ENCODE peak calls at places on chromosomes 5 and 9, in nine cellular contexts. One of them, this sample, is unnamed.

GRCh38 chr9:79570449-79571308 is 1.1 kb upstream of the TLE4 start:
- DNase-seq in transverse colon: peak
- DNase-seq in adrenal gland: peak
- DNase-seq in uterus: peak
- DNase-seq in heart left ventricle: peak
- DNase-seq in IMR-90: peak
- DNase-seq in HCT116: no peak
- DNase-seq in esophagus squamous epithelium: peak
- DNase-seq in Peyer's patch: peak
- DNase-seq in this sample: peak

GRCh38 chr9:96317335-96317980 is 15.5 kb upstream of the HSD17B3 start:
- DNase-seq in transverse colon: peak
- DNase-seq in adrenal gland: peak
- DNase-seq in uterus: peak
- DNase-seq in heart left ventricle: no peak
- DNase-seq in IMR-90: peak
- DNase-seq in HCT116: peak
- DNase-seq in esophagus squamous epithelium: no peak
- DNase-seq in Peyer's patch: peak
- DNase-seq in this sample: peak

GRCh38 chr5:36637516-36637915 is 31.1 kb downstream of the SLC1A3 start:
- DNase-seq in transverse colon: no peak
- DNase-seq in adrenal gland: no peak
- DNase-seq in uterus: no peak
- DNase-seq in heart left ventricle: no peak
- DNase-seq in IMR-90: no peak
- DNase-seq in HCT116: no peak
- DNase-seq in esophagus squamous epithelium: no peak
- DNase-seq in Peyer's patch: no peak
- DNase-seq in this sample: no peak

GRCh38 chr5:28927559-28928326 is 1889.4 kb upstream of the CDH9 start:
- DNase-seq in transverse colon: no peak
- DNase-seq in adrenal gland: no peak
- DNase-seq in uterus: no peak
- DNase-seq in heart left ventricle: no peak
- DNase-seq in IMR-90: no peak
- DNase-seq in HCT116: no peak
- DNase-seq in esophagus squamous epithelium: no peak
- DNase-seq in Peyer's patch: no peak
- DNase-seq in this sample: no peak

GRCh38 chr5:54601832-54602231 is 84.3 kb downstream of the SNX18 start:
- DNase-seq in transverse colon: no peak
- DNase-seq in adrenal gland: no peak
- DNase-seq in uterus: no peak
- DNase-seq in heart left ventricle: no peak
- DNase-seq in IMR-90: no peak
- DNase-seq in HCT116: no peak
- DNase-seq in esophagus squamous epithelium: no peak
- DNase-seq in Peyer's patch: no peak
- DNase-seq in this sample: no peak

GRCh38 chr5:174794941-174795672 is 70.7 kb downstream of the MSX2 start:
- DNase-seq in transverse colon: no peak
- DNase-seq in adrenal gland: no peak
- DNase-seq in uterus: no peak
- DNase-seq in heart left ventricle: no peak
- DNase-seq in IMR-90: no peak
- DNase-seq in HCT116: no peak
- DNase-seq in esophagus squamous epithelium: no peak
- DNase-seq in Peyer's patch: no peak
- DNase-seq in this sample: no peak

GRCh38 chr9:120110520-120110919 is 469.4 kb downstream of the CDK5RAP2 start:
- DNase-seq in transverse colon: no peak
- DNase-seq in adrenal gland: peak
- DNase-seq in uterus: no peak
- DNase-seq in heart left ventricle: no peak
- DNase-seq in IMR-90: no peak
- DNase-seq in HCT116: no peak
- DNase-seq in esophagus squamous epithelium: no peak
- DNase-seq in Peyer's patch: no peak
- DNase-seq in this sample: no peak

GRCh38 chr5:177194278-177194677 is 60.7 kb downstream of the NSD1 start:
- DNase-seq in transverse colon: no peak
- DNase-seq in adrenal gland: peak
- DNase-seq in uterus: peak
- DNase-seq in heart left ventricle: no peak
- DNase-seq in IMR-90: peak
- DNase-seq in HCT116: peak
- DNase-seq in esophagus squamous epithelium: no peak
- DNase-seq in Peyer's patch: no peak
- DNase-seq in this sample: no peak

GRCh38 chr5:69519285-69519684 is 26.7 kb downstream of the OCLN start:
- DNase-seq in transverse colon: no peak
- DNase-seq in adrenal gland: no peak
- DNase-seq in uterus: no peak
- DNase-seq in heart left ventricle: no peak
- DNase-seq in IMR-90: no peak
- DNase-seq in HCT116: no peak
- DNase-seq in esophagus squamous epithelium: no peak
- DNase-seq in Peyer's patch: no peak
- DNase-seq in this sample: no peak

GRCh38 chr5:91384671-91385430 is 1.7 kb upstream of the ARRDC3 start:
- DNase-seq in transverse colon: peak
- DNase-seq in adrenal gland: no peak
- DNase-seq in uterus: peak
- DNase-seq in heart left ventricle: no peak
- DNase-seq in IMR-90: peak
- DNase-seq in HCT116: peak
- DNase-seq in esophagus squamous epithelium: no peak
- DNase-seq in Peyer's patch: peak
- DNase-seq in this sample: peak

GRCh38 chr5:120134944-120135343 is 329.2 kb upstream of the PRR16 start:
- DNase-seq in transverse colon: no peak
- DNase-seq in adrenal gland: no peak
- DNase-seq in uterus: no peak
- DNase-seq in heart left ventricle: no peak
- DNase-seq in IMR-90: peak
- DNase-seq in HCT116: no peak
- DNase-seq in esophagus squamous epithelium: no peak
- DNase-seq in Peyer's patch: no peak
- DNase-seq in this sample: no peak

GRCh38 chr9:22623236-22623635 is 176.6 kb downstream of the DMRTA1 start:
- DNase-seq in transverse colon: no peak
- DNase-seq in adrenal gland: no peak
- DNase-seq in uterus: no peak
- DNase-seq in heart left ventricle: no peak
- DNase-seq in IMR-90: no peak
- DNase-seq in HCT116: no peak
- DNase-seq in esophagus squamous epithelium: no peak
- DNase-seq in Peyer's patch: no peak
- DNase-seq in this sample: no peak

GRCh38 chr9:78441822-78442431 is 145.0 kb downstream of the PSAT1 start:
- DNase-seq in transverse colon: no peak
- DNase-seq in adrenal gland: no peak
- DNase-seq in uterus: no peak
- DNase-seq in heart left ventricle: no peak
- DNase-seq in IMR-90: no peak
- DNase-seq in HCT116: no peak
- DNase-seq in esophagus squamous epithelium: no peak
- DNase-seq in Peyer's patch: no peak
- DNase-seq in this sample: no peak

GRCh38 chr5:74310386-74310785 is 330.1 kb downstream of the ENC1 start:
- DNase-seq in transverse colon: no peak
- DNase-seq in adrenal gland: no peak
- DNase-seq in uterus: no peak
- DNase-seq in heart left ventricle: no peak
- DNase-seq in IMR-90: peak
- DNase-seq in HCT116: no peak
- DNase-seq in esophagus squamous epithelium: no peak
- DNase-seq in Peyer's patch: no peak
- DNase-seq in this sample: no peak

GRCh38 chr5:5523066-5523505 is 100.6 kb downstream of the ICE1 start:
- DNase-seq in transverse colon: no peak
- DNase-seq in adrenal gland: no peak
- DNase-seq in uterus: no peak
- DNase-seq in heart left ventricle: no peak
- DNase-seq in IMR-90: peak
- DNase-seq in HCT116: peak
- DNase-seq in esophagus squamous epithelium: no peak
- DNase-seq in Peyer's patch: no peak
- DNase-seq in this sample: no peak

GRCh38 chr5:181203842-181204560 is 995 bp downstream of the TRIM7 start:
- DNase-seq in transverse colon: no peak
- DNase-seq in adrenal gland: peak
- DNase-seq in uterus: no peak
- DNase-seq in heart left ventricle: no peak
- DNase-seq in IMR-90: no peak
- DNase-seq in HCT116: no peak
- DNase-seq in esophagus squamous epithelium: no peak
- DNase-seq in Peyer's patch: peak
- DNase-seq in this sample: no peak

GRCh38 chr9:107696302-107696701 is 206.7 kb upstream of the KLF4 start:
- DNase-seq in transverse colon: no peak
- DNase-seq in adrenal gland: no peak
- DNase-seq in uterus: no peak
- DNase-seq in heart left ventricle: no peak
- DNase-seq in IMR-90: no peak
- DNase-seq in HCT116: no peak
- DNase-seq in esophagus squamous epithelium: no peak
- DNase-seq in Peyer's patch: no peak
- DNase-seq in this sample: no peak

GRCh38 chr5:172881691-172882370 is 47.8 kb downstream of the ERGIC1 start:
- DNase-seq in transverse colon: no peak
- DNase-seq in adrenal gland: peak
- DNase-seq in uterus: no peak
- DNase-seq in heart left ventricle: no peak
- DNase-seq in IMR-90: peak
- DNase-seq in HCT116: peak
- DNase-seq in esophagus squamous epithelium: no peak
- DNase-seq in Peyer's patch: no peak
- DNase-seq in this sample: no peak

GRCh38 chr9:130692365-130692764 is 1.2 kb upstream of the EXOSC2 start:
- DNase-seq in transverse colon: no peak
- DNase-seq in adrenal gland: peak
- DNase-seq in uterus: no peak
- DNase-seq in heart left ventricle: no peak
- DNase-seq in IMR-90: no peak
- DNase-seq in HCT116: no peak
- DNase-seq in esophagus squamous epithelium: no peak
- DNase-seq in Peyer's patch: no peak
- DNase-seq in this sample: peak

GRCh38 chr9:130687615-130688014 is 6.0 kb upstream of the EXOSC2 start:
- DNase-seq in transverse colon: no peak
- DNase-seq in adrenal gland: no peak
- DNase-seq in uterus: no peak
- DNase-seq in heart left ventricle: no peak
- DNase-seq in IMR-90: no peak
- DNase-seq in HCT116: no peak
- DNase-seq in esophagus squamous epithelium: no peak
- DNase-seq in Peyer's patch: no peak
- DNase-seq in this sample: no peak

GRCh38 chr9:130689572-130689936 is 4.0 kb upstream of the EXOSC2 start:
- DNase-seq in transverse colon: no peak
- DNase-seq in adrenal gland: no peak
- DNase-seq in uterus: no peak
- DNase-seq in heart left ventricle: no peak
- DNase-seq in IMR-90: no peak
- DNase-seq in HCT116: no peak
- DNase-seq in esophagus squamous epithelium: no peak
- DNase-seq in Peyer's patch: no peak
- DNase-seq in this sample: no peak

GRCh38 chr9:130688070-130688469 is 5.5 kb upstream of the EXOSC2 start:
- DNase-seq in transverse colon: no peak
- DNase-seq in adrenal gland: no peak
- DNase-seq in uterus: no peak
- DNase-seq in heart left ventricle: no peak
- DNase-seq in IMR-90: no peak
- DNase-seq in HCT116: no peak
- DNase-seq in esophagus squamous epithelium: no peak
- DNase-seq in Peyer's patch: no peak
- DNase-seq in this sample: no peak

GRCh38 chr9:130689937-130690700 is 3.5 kb upstream of the EXOSC2 start:
- DNase-seq in transverse colon: peak
- DNase-seq in adrenal gland: peak
- DNase-seq in uterus: peak
- DNase-seq in heart left ventricle: no peak
- DNase-seq in IMR-90: peak
- DNase-seq in HCT116: peak
- DNase-seq in esophagus squamous epithelium: no peak
- DNase-seq in Peyer's patch: peak
- DNase-seq in this sample: peak
- H3K4me3 ChIP-seq in transverse colon: no peak
- H3K4me3 ChIP-seq in adrenal gland: no peak
- H3K4me3 ChIP-seq in uterus: peak
- H3K4me3 ChIP-seq in heart left ventricle: no peak
- H3K4me3 ChIP-seq in IMR-90: peak
- H3K4me3 ChIP-seq in HCT116: peak
- H3K4me3 ChIP-seq in esophagus squamous epithelium: peak
- H3K4me3 ChIP-seq in Peyer's patch: peak
- H3K4me3 ChIP-seq in this sample: peak

GRCh38 chr9:110198357-110198756 is 9.6 kb downstream of the C9orf152 start:
- DNase-seq in transverse colon: no peak
- DNase-seq in adrenal gland: peak
- DNase-seq in uterus: no peak
- DNase-seq in heart left ventricle: no peak
- DNase-seq in IMR-90: no peak
- DNase-seq in HCT116: no peak
- DNase-seq in esophagus squamous epithelium: no peak
- DNase-seq in Peyer's patch: no peak
- DNase-seq in this sample: no peak
- TF ChIP-seq POLR2A in transverse colon: no peak
- TF ChIP-seq POLR2A in adrenal gland: no peak
- TF ChIP-seq POLR2A in uterus: no peak
- TF ChIP-seq POLR2A in heart left ventricle: no peak
- TF ChIP-seq POLR2A in IMR-90: no peak
- TF ChIP-seq POLR2A in HCT116: no peak
- TF ChIP-seq POLR2A in esophagus squamous epithelium: no peak
- TF ChIP-seq POLR2A in Peyer's patch: no peak
- TF ChIP-seq POLR2A in this sample: no peak

GRCh38 chr9:16728128-16728505 is 142.4 kb downstream of the BNC2 start:
- DNase-seq in transverse colon: no peak
- DNase-seq in adrenal gland: no peak
- DNase-seq in uterus: no peak
- DNase-seq in heart left ventricle: no peak
- DNase-seq in IMR-90: peak
- DNase-seq in HCT116: no peak
- DNase-seq in esophagus squamous epithelium: no peak
- DNase-seq in Peyer's patch: no peak
- DNase-seq in this sample: no peak
- H3K4me3 ChIP-seq in transverse colon: no peak
- H3K4me3 ChIP-seq in adrenal gland: no peak
- H3K4me3 ChIP-seq in uterus: peak
- H3K4me3 ChIP-seq in heart left ventricle: no peak
- H3K4me3 ChIP-seq in IMR-90: peak
- H3K4me3 ChIP-seq in HCT116: no peak
- H3K4me3 ChIP-seq in esophagus squamous epithelium: peak
- H3K4me3 ChIP-seq in Peyer's patch: no peak
- H3K4me3 ChIP-seq in this sample: no peak

DNA sequence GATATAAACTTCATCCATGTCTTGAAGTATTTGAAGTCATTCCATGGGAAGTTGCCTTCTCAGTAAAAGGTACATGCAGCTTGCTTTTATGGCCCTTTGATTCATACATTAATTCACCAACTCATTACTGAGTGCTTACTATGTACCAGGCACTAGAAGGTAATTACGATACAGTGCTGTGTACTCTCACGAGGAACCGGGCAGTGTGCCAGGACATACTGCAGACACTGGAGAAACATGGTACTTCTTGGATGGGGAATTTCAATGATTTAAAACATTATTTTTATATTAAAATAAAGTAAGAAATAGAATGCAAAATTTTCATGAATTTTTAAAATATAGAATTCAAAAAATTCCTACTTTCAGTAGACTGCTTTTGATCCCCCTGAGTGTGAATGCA is 71.4 kb upstream of the WDR41 start:
- DNase-seq in transverse colon: no peak
- DNase-seq in adrenal gland: no peak
- DNase-seq in uterus: no peak
- DNase-seq in heart left ventricle: no peak
- DNase-seq in IMR-90: no peak
- DNase-seq in HCT116: no peak
- DNase-seq in esophagus squamous epithelium: no peak
- DNase-seq in Peyer's patch: no peak
- DNase-seq in this sample: no peak
- TF ChIP-seq POLR2A in transverse colon: no peak
- TF ChIP-seq POLR2A in adrenal gland: no peak
- TF ChIP-seq POLR2A in uterus: no peak
- TF ChIP-seq POLR2A in heart left ventricle: no peak
- TF ChIP-seq POLR2A in IMR-90: no peak
- TF ChIP-seq POLR2A in HCT116: no peak
- TF ChIP-seq POLR2A in esophagus squamous epithelium: no peak
- TF ChIP-seq POLR2A in Peyer's patch: no peak
- TF ChIP-seq POLR2A in this sample: no peak

This sample was measured in testis.